ENCODE peak calls at places on chromosomes 11 and 22, in six cellular contexts. V is stomach, T is DND-41, P is neural progenitor cell, B is PC-9, W is gastrocnemius medialis. C is an unnamed sample.

GRCh38 chr22:37661160-37661924 is 2.8 kb downstream of the PDXP start:
- DNase-seq in T (peak; percentile 35), P (peak; percentile 47), W (no peak), B (no peak), V (no peak), C (no peak)

GRCh38 chr22:17773606-17774205 is 563 bp downstream of the BID start:
- DNase-seq in W (no peak), V (peak; percentile 59), T (peak; percentile 74), B (peak; percentile 48), P (peak; percentile 89), C (peak; percentile 81)

GRCh38 chr22:26579331-26579886 is 10.5 kb downstream of the TPST2 start:
- DNase-seq in V (peak; percentile 35), P (no peak), W (no peak), T (peak; percentile 89), B (no peak), C (no peak)

GRCh38 chr22:24591286-24591830 is 1.5 kb downstream of the LRRC75B start:
- DNase-seq in T (no peak), B (no peak), P (no peak), V (no peak), W (no peak), C (no peak)

GRCh38 chr11:85759915-85760314 is 51.0 kb downstream of the SYTL2 start:
- DNase-seq in T (no peak), W (no peak), P (no peak), B (peak; percentile 82), V (no peak), C (no peak)

GRCh38 chr11:48037709-48038468 is 57.5 kb downstream of the PTPRJ start:
- DNase-seq in V (no peak), T (no peak), W (peak; percentile 70), P (no peak), B (peak; percentile 33), C (no peak)

GRCh38 chr11:13486926-13487660 is 8.7 kb downstream of the PTH start:
- DNase-seq in W (no peak), B (no peak), V (peak; percentile 52), P (peak; percentile 73), T (peak; percentile 24), C (no peak)

GRCh38 chr11:100009728-100010127 is 677.4 kb upstream of the ARHGAP42 start:
- DNase-seq in V (no peak), P (no peak), B (peak; percentile 4), W (no peak), T (no peak), C (no peak)

GRCh38 chr22:33823552-33823951 is 96.7 kb downstream of the LARGE1 start:
- DNase-seq in P (no peak), V (no peak), T (no peak), W (peak; percentile 67), B (no peak), C (no peak)

GRCh38 chr11:79959318-79959717 is 518.5 kb upstream of the TENM4 start:
- DNase-seq in W (no peak), T (no peak), V (no peak), B (no peak), P (no peak), C (no peak)

GRCh38 chr11:19739872-19740271 is 27.2 kb downstream of the NAV2 start:
- DNase-seq in T (no peak), V (no peak), W (no peak), B (peak; percentile 28), P (peak; percentile 66), C (no peak)

GRCh38 chr11:29063630-29064361 is 953.0 kb downstream of the KCNA4 start:
- DNase-seq in P (no peak), V (no peak), W (no peak), B (no peak), T (no peak), C (no peak)

GRCh38 chr22:35352214-35353111 is 28.4 kb upstream of the HMOX1 start:
- DNase-seq in V (peak; percentile 57), P (peak; percentile 74), W (peak; percentile 69), T (no peak), B (no peak), C (no peak)

GRCh38 chr11:103924166-103925013 is 112.0 kb upstream of the DDI1 start:
- DNase-seq in T (no peak), B (no peak), P (no peak), W (no peak), V (no peak), C (no peak)

GRCh38 chr11:103920449-103920848 is 116.0 kb upstream of the DDI1 start:
- DNase-seq in T (no peak), V (no peak), W (no peak), B (no peak), P (no peak), C (no peak)

GRCh38 chr11:103923473-103923931 is 112.9 kb upstream of the DDI1 start:
- DNase-seq in V (no peak), P (no peak), T (no peak), W (no peak), B (peak; percentile 97), C (no peak)

GRCh38 chr11:103920933-103921332 is 115.5 kb upstream of the DDI1 start:
- DNase-seq in V (no peak), W (no peak), P (no peak), B (no peak), T (no peak), C (no peak)
- TF ChIP-seq CTCF in V (no peak), W (no peak), P (peak; percentile 7), B (no peak), T (no peak), C (no peak)

DNA sequence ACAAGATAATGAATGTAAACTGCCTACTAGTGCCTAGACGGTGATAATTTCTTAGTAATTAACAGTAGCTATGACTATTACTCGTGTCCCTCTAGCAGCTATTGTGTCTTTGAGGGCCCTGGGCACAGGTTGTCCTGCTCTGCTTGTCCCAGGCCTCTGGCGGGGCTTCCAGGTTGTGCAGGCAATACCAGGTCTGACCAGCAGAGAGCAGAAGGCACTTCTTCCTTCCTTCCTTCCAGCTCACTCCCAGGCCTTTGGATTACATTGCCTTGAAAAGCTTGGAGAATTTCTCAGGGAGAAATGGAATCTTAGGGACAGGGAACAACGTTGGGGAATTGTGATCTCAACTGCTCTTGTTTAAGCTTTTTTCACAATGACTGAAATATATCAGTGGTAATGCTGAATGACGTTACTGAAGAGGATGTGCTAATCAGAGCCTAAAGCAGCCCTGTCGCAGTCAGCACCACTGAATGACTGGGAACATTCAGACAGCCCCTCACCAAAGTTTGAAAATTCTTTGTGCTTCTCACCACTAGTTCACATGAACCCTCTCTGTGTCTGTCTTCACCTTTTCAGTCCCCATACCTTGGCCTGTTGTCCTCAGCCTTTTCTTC is 8.4 kb upstream of the CCKBR start:
- DNase-seq in T (peak; percentile 56), V (peak; percentile 90), B (no peak), W (peak; percentile 59), P (peak; percentile 85), C (no peak)
- TF ChIP-seq CTCF in T (peak; percentile 86), V (no peak), B (peak; percentile 63), W (peak; percentile 92), P (peak; percentile 88), C (peak; percentile 91)

GRCh38 chr22:19688301-19689290 is 25.7 kb upstream of the SEPTIN5 start:
- DNase-seq in B (no peak), P (no peak), T (no peak), W (no peak), V (no peak), C (no peak)
- TF ChIP-seq CTCF in B (no peak), P (no peak), T (no peak), W (no peak), V (no peak), C (no peak)

GRCh38 chr22:20858615-20859416 is at the start of the genes PI4KA and SNAP29:
- DNase-seq in T (peak; percentile 99), B (peak; percentile 82), V (peak; percentile 99), P (peak; percentile 99), W (peak; percentile 99), C (peak; percentile 98)
- TF ChIP-seq CTCF in T (no peak), B (no peak), V (no peak), P (peak; percentile 6), W (no peak), C (peak; percentile 43)

GRCh38 chr11:58923300-58923788 is 15.9 kb upstream of the GLYATL1 start:
- DNase-seq in T (no peak), B (peak; percentile 42), V (no peak), P (peak; percentile 70), W (no peak), C (no peak)
- TF ChIP-seq CTCF in T (peak; percentile 21), B (no peak), V (no peak), P (peak; percentile 64), W (no peak), C (peak; percentile 60)

GRCh38 chr11:133530501-133530835 is 1.8 kb downstream of the OPCML start:
- DNase-seq in V (no peak), T (no peak), B (no peak), P (peak; percentile 37), W (no peak), C (no peak)
- TF ChIP-seq CTCF in V (no peak), T (no peak), B (no peak), P (peak; percentile 3), W (no peak), C (peak; percentile 26)